ENCODE peak calls at places on chromosomes 1 and 21, in ten cellular contexts. One of them, this sample, is unnamed.

GRCh38 chr1:162035241-162035640 is 11.6 kb upstream of the OLFML2B start:
- DNase-seq in HCT116: no peak
- DNase-seq in Caco-2: no peak
- DNase-seq in astrocyte of the cerebellum: no peak
- DNase-seq in heart right ventricle: no peak
- DNase-seq in gastrocnemius medialis: no peak
- DNase-seq in K562: no peak
- DNase-seq in pancreas: no peak
- DNase-seq in right atrium auricular region: no peak
- DNase-seq in vagina: no peak
- DNase-seq in this sample: peak; percentile 19

GRCh38 chr1:87951852-87952251 is 623.2 kb downstream of the LMO4 start:
- DNase-seq in HCT116: no peak
- DNase-seq in Caco-2: no peak
- DNase-seq in astrocyte of the cerebellum: no peak
- DNase-seq in heart right ventricle: no peak
- DNase-seq in gastrocnemius medialis: no peak
- DNase-seq in K562: no peak
- DNase-seq in pancreas: no peak
- DNase-seq in right atrium auricular region: no peak
- DNase-seq in vagina: no peak
- DNase-seq in this sample: no peak

GRCh38 chr1:162381383-162381782 is at the start of gene C1orf226:
- DNase-seq in HCT116: peak; percentile 67
- DNase-seq in Caco-2: peak; percentile 83
- DNase-seq in astrocyte of the cerebellum: no peak
- DNase-seq in heart right ventricle: no peak
- DNase-seq in gastrocnemius medialis: no peak
- DNase-seq in K562: peak; percentile 16
- DNase-seq in pancreas: no peak
- DNase-seq in right atrium auricular region: no peak
- DNase-seq in vagina: peak; percentile 74
- DNase-seq in this sample: no peak

GRCh38 chr1:23559985-23560755 is 869 bp upstream of the ID3 start:
- DNase-seq in HCT116: no peak
- DNase-seq in Caco-2: no peak
- DNase-seq in astrocyte of the cerebellum: peak; percentile 84
- DNase-seq in heart right ventricle: no peak
- DNase-seq in gastrocnemius medialis: no peak
- DNase-seq in K562: no peak
- DNase-seq in pancreas: no peak
- DNase-seq in right atrium auricular region: no peak
- DNase-seq in vagina: no peak
- DNase-seq in this sample: peak; percentile 94

GRCh38 chr21:23475518-23476189 is 2131.6 kb downstream of the MRPL39 start:
- DNase-seq in HCT116: no peak
- DNase-seq in Caco-2: no peak
- DNase-seq in astrocyte of the cerebellum: no peak
- DNase-seq in heart right ventricle: no peak
- DNase-seq in gastrocnemius medialis: no peak
- DNase-seq in K562: no peak
- DNase-seq in pancreas: no peak
- DNase-seq in right atrium auricular region: no peak
- DNase-seq in vagina: no peak
- DNase-seq in this sample: no peak

GRCh38 chr1:203268901-203269653 is 36.2 kb upstream of the BTG2 start:
- DNase-seq in HCT116: peak; percentile 64
- DNase-seq in Caco-2: peak; percentile 67
- DNase-seq in astrocyte of the cerebellum: peak; percentile 55
- DNase-seq in heart right ventricle: no peak
- DNase-seq in gastrocnemius medialis: peak; percentile 54
- DNase-seq in K562: peak; percentile 76
- DNase-seq in pancreas: no peak
- DNase-seq in right atrium auricular region: no peak
- DNase-seq in vagina: no peak
- DNase-seq in this sample: peak; percentile 78

GRCh38 chr1:247906504-247907047 is 11.2 kb downstream of the OR2W3 start:
- DNase-seq in HCT116: no peak
- DNase-seq in Caco-2: no peak
- DNase-seq in astrocyte of the cerebellum: peak; percentile 47
- DNase-seq in heart right ventricle: no peak
- DNase-seq in gastrocnemius medialis: no peak
- DNase-seq in K562: peak; percentile 67
- DNase-seq in pancreas: no peak
- DNase-seq in right atrium auricular region: no peak
- DNase-seq in vagina: no peak
- DNase-seq in this sample: peak; percentile 53

GRCh38 chr1:1794999-1795398 is 16.7 kb upstream of the NADK start:
- DNase-seq in HCT116: no peak
- DNase-seq in Caco-2: no peak
- DNase-seq in astrocyte of the cerebellum: no peak
- DNase-seq in heart right ventricle: no peak
- DNase-seq in gastrocnemius medialis: no peak
- DNase-seq in K562: no peak
- DNase-seq in pancreas: no peak
- DNase-seq in right atrium auricular region: no peak
- DNase-seq in vagina: no peak
- DNase-seq in this sample: no peak

GRCh38 chr1:243558556-243558955 is 291.5 kb downstream of the AKT3 start:
- DNase-seq in HCT116: no peak
- DNase-seq in Caco-2: no peak
- DNase-seq in astrocyte of the cerebellum: no peak
- DNase-seq in heart right ventricle: no peak
- DNase-seq in gastrocnemius medialis: no peak
- DNase-seq in K562: no peak
- DNase-seq in pancreas: no peak
- DNase-seq in right atrium auricular region: no peak
- DNase-seq in vagina: no peak
- DNase-seq in this sample: no peak

GRCh38 chr1:84422909-84423308 is 24.6 kb downstream of the DNASE2B start:
- DNase-seq in HCT116: no peak
- DNase-seq in Caco-2: no peak
- DNase-seq in astrocyte of the cerebellum: no peak
- DNase-seq in heart right ventricle: no peak
- DNase-seq in gastrocnemius medialis: no peak
- DNase-seq in K562: no peak
- DNase-seq in pancreas: no peak
- DNase-seq in right atrium auricular region: no peak
- DNase-seq in vagina: no peak
- DNase-seq in this sample: no peak

GRCh38 chr1:206816390-206817287 is 44.3 kb upstream of the IL10 start:
- DNase-seq in HCT116: no peak
- DNase-seq in Caco-2: no peak
- DNase-seq in astrocyte of the cerebellum: no peak
- DNase-seq in heart right ventricle: no peak
- DNase-seq in gastrocnemius medialis: no peak
- DNase-seq in K562: peak; percentile 44
- DNase-seq in pancreas: no peak
- DNase-seq in right atrium auricular region: no peak
- DNase-seq in vagina: no peak
- DNase-seq in this sample: peak; percentile 51

GRCh38 chr1:47875831-47876586 is 121.2 kb downstream of the TRABD2B start:
- DNase-seq in HCT116: no peak
- DNase-seq in Caco-2: no peak
- DNase-seq in astrocyte of the cerebellum: no peak
- DNase-seq in heart right ventricle: no peak
- DNase-seq in gastrocnemius medialis: no peak
- DNase-seq in K562: no peak
- DNase-seq in pancreas: no peak
- DNase-seq in right atrium auricular region: no peak
- DNase-seq in vagina: no peak
- DNase-seq in this sample: peak; percentile 35

GRCh38 chr1:188594542-188595235 is 1765.9 kb downstream of the PLA2G4A start:
- DNase-seq in HCT116: no peak
- DNase-seq in Caco-2: no peak
- DNase-seq in astrocyte of the cerebellum: no peak
- DNase-seq in heart right ventricle: no peak
- DNase-seq in gastrocnemius medialis: no peak
- DNase-seq in K562: no peak
- DNase-seq in pancreas: no peak
- DNase-seq in right atrium auricular region: no peak
- DNase-seq in vagina: no peak
- DNase-seq in this sample: no peak

GRCh38 chr1:241275981-241276380 is 81.0 kb downstream of the RGS7 start:
- DNase-seq in HCT116: no peak
- DNase-seq in Caco-2: no peak
- DNase-seq in astrocyte of the cerebellum: no peak
- DNase-seq in heart right ventricle: no peak
- DNase-seq in gastrocnemius medialis: no peak
- DNase-seq in K562: no peak
- DNase-seq in pancreas: no peak
- DNase-seq in right atrium auricular region: no peak
- DNase-seq in vagina: no peak
- DNase-seq in this sample: no peak

GRCh38 chr1:237873487-237873927 is 17.2 kb downstream of the ZP4 start:
- DNase-seq in HCT116: no peak
- DNase-seq in Caco-2: no peak
- DNase-seq in astrocyte of the cerebellum: peak; percentile 53
- DNase-seq in heart right ventricle: no peak
- DNase-seq in gastrocnemius medialis: no peak
- DNase-seq in K562: no peak
- DNase-seq in pancreas: no peak
- DNase-seq in right atrium auricular region: no peak
- DNase-seq in vagina: no peak
- DNase-seq in this sample: peak; percentile 31

DNA sequence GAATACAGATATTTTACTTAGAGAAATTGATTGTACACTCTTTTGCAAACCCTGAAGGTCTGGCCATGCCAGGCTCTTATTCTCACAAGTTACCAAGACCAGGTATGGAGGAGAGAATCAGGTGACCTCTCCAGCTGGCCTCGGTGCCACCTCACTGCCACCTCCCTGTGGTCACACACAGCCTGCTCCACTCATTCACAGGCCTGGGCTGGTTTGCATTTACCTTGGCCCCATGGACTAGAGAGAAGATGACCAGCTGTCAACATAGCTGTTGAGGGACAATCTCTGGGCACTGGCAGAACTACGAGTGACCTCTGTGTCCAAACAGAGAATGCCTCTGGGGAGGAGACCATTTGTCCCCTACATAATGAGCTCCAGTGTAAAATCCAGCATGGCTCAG is 291.2 kb upstream of the RUNX1 start:
- DNase-seq in HCT116: peak; percentile 22
- DNase-seq in Caco-2: no peak
- DNase-seq in astrocyte of the cerebellum: no peak
- DNase-seq in heart right ventricle: no peak
- DNase-seq in gastrocnemius medialis: no peak
- DNase-seq in K562: no peak
- DNase-seq in pancreas: no peak
- DNase-seq in right atrium auricular region: no peak
- DNase-seq in vagina: no peak
- DNase-seq in this sample: no peak
- TF ChIP-seq CTCF in HCT116: peak; percentile 19
- TF ChIP-seq CTCF in Caco-2: no peak
- TF ChIP-seq CTCF in astrocyte of the cerebellum: no peak
- TF ChIP-seq CTCF in heart right ventricle: no peak
- TF ChIP-seq CTCF in gastrocnemius medialis: no peak
- TF ChIP-seq CTCF in K562: no peak
- TF ChIP-seq CTCF in pancreas: no peak
- TF ChIP-seq CTCF in right atrium auricular region: no peak
- TF ChIP-seq CTCF in vagina: no peak
- TF ChIP-seq CTCF in this sample: no peak

GRCh38 chr21:42522271-42522670 is 8.6 kb downstream of the SLC37A1 start:
- DNase-seq in HCT116: no peak
- DNase-seq in Caco-2: no peak
- DNase-seq in astrocyte of the cerebellum: no peak
- DNase-seq in heart right ventricle: no peak
- DNase-seq in gastrocnemius medialis: no peak
- DNase-seq in K562: no peak
- DNase-seq in pancreas: no peak
- DNase-seq in right atrium auricular region: no peak
- DNase-seq in vagina: no peak
- DNase-seq in this sample: no peak

GRCh38 chr21:42521384-42521783 is 7.7 kb downstream of the SLC37A1 start:
- DNase-seq in HCT116: no peak
- DNase-seq in Caco-2: no peak
- DNase-seq in astrocyte of the cerebellum: no peak
- DNase-seq in heart right ventricle: no peak
- DNase-seq in gastrocnemius medialis: no peak
- DNase-seq in K562: no peak
- DNase-seq in pancreas: no peak
- DNase-seq in right atrium auricular region: no peak
- DNase-seq in vagina: no peak
- DNase-seq in this sample: no peak

GRCh38 chr21:42521805-42522204 is 8.2 kb downstream of the SLC37A1 start:
- DNase-seq in HCT116: no peak
- DNase-seq in Caco-2: no peak
- DNase-seq in astrocyte of the cerebellum: no peak
- DNase-seq in heart right ventricle: no peak
- DNase-seq in gastrocnemius medialis: no peak
- DNase-seq in K562: no peak
- DNase-seq in pancreas: no peak
- DNase-seq in right atrium auricular region: no peak
- DNase-seq in vagina: no peak
- DNase-seq in this sample: no peak

GRCh38 chr21:42522771-42523170 is 9.1 kb downstream of the SLC37A1 start:
- DNase-seq in HCT116: no peak
- DNase-seq in Caco-2: no peak
- DNase-seq in astrocyte of the cerebellum: no peak
- DNase-seq in heart right ventricle: no peak
- DNase-seq in gastrocnemius medialis: no peak
- DNase-seq in K562: no peak
- DNase-seq in pancreas: no peak
- DNase-seq in right atrium auricular region: no peak
- DNase-seq in vagina: no peak
- DNase-seq in this sample: no peak

GRCh38 chr21:42520628-42521253 is 7.1 kb downstream of the SLC37A1 start:
- DNase-seq in HCT116: no peak
- DNase-seq in Caco-2: no peak
- DNase-seq in astrocyte of the cerebellum: no peak
- DNase-seq in heart right ventricle: no peak
- DNase-seq in gastrocnemius medialis: no peak
- DNase-seq in K562: peak; percentile 67
- DNase-seq in pancreas: no peak
- DNase-seq in right atrium auricular region: no peak
- DNase-seq in vagina: no peak
- DNase-seq in this sample: no peak
- H3K4me3 ChIP-seq in HCT116: no peak overlapping the region
- H3K4me3 ChIP-seq in Caco-2: no peak overlapping the region
- H3K4me3 ChIP-seq in astrocyte of the cerebellum: no peak overlapping the region
- H3K4me3 ChIP-seq in heart right ventricle: no peak overlapping the region
- H3K4me3 ChIP-seq in gastrocnemius medialis: no peak overlapping the region
- H3K4me3 ChIP-seq in K562: no peak overlapping the region
- H3K4me3 ChIP-seq in pancreas: no peak overlapping the region
- H3K4me3 ChIP-seq in right atrium auricular region: no peak overlapping the region
- H3K4me3 ChIP-seq in vagina: no peak overlapping the region
- H3K4me3 ChIP-seq in this sample: no peak overlapping the region

GRCh38 chr1:102174259-102174863 is 177.6 kb upstream of the OLFM3 start:
- DNase-seq in HCT116: no peak
- DNase-seq in Caco-2: peak; percentile 38
- DNase-seq in astrocyte of the cerebellum: no peak
- DNase-seq in heart right ventricle: no peak
- DNase-seq in gastrocnemius medialis: no peak
- DNase-seq in K562: peak; percentile 5
- DNase-seq in pancreas: no peak
- DNase-seq in right atrium auricular region: no peak
- DNase-seq in vagina: no peak
- DNase-seq in this sample: no peak
- TF ChIP-seq CTCF in HCT116: no peak
- TF ChIP-seq CTCF in Caco-2: no peak
- TF ChIP-seq CTCF in astrocyte of the cerebellum: peak; percentile 19
- TF ChIP-seq CTCF in heart right ventricle: no peak
- TF ChIP-seq CTCF in gastrocnemius medialis: no peak
- TF ChIP-seq CTCF in K562: no peak
- TF ChIP-seq CTCF in pancreas: no peak
- TF ChIP-seq CTCF in right atrium auricular region: no peak
- TF ChIP-seq CTCF in vagina: no peak
- TF ChIP-seq CTCF in this sample: no peak

GRCh38 chr1:109501644-109502367 is 7.7 kb downstream of the AMIGO1 start:
- DNase-seq in HCT116: no peak
- DNase-seq in Caco-2: no peak
- DNase-seq in astrocyte of the cerebellum: no peak
- DNase-seq in heart right ventricle: no peak
- DNase-seq in gastrocnemius medialis: no peak
- DNase-seq in K562: peak; percentile 55
- DNase-seq in pancreas: no peak
- DNase-seq in right atrium auricular region: no peak
- DNase-seq in vagina: no peak
- DNase-seq in this sample: no peak
- H3K4me3 ChIP-seq in HCT116: no peak overlapping the region
- H3K4me3 ChIP-seq in Caco-2: no peak overlapping the region
- H3K4me3 ChIP-seq in astrocyte of the cerebellum: no peak overlapping the region
- H3K4me3 ChIP-seq in heart right ventricle: no peak overlapping the region
- H3K4me3 ChIP-seq in gastrocnemius medialis: no peak overlapping the region
- H3K4me3 ChIP-seq in K562: no peak overlapping the region
- H3K4me3 ChIP-seq in pancreas: no peak overlapping the region
- H3K4me3 ChIP-seq in right atrium auricular region: no peak overlapping the region
- H3K4me3 ChIP-seq in vagina: no peak overlapping the region
- H3K4me3 ChIP-seq in this sample: no peak overlapping the region

This sample was measured in fibroblast of villous mesenchyme.